ENCODE peak calls at places on chromosomes 2 and 18, in seven cellular contexts. Y, K, C, B, S, J and T are unnamed samples.

GRCh38 chr2:145380436-145381017 is 860.6 kb upstream of the ZEB2 start:
- DNase-seq in S (peak), B (no peak), K (no peak), Y (no peak), J (no peak), C (peak), T (peak)

GRCh38 chr2:170883683-170884082 is 45.4 kb upstream of the GORASP2 start:
- DNase-seq in K (no peak), Y (no peak), B (no peak), S (no peak), J (no peak), C (no peak), T (no peak)

GRCh38 chr18:79248495-79249078 is 147.1 kb upstream of the NFATC1 start:
- DNase-seq in J (no peak), B (no peak), K (no peak), S (peak), C (no peak), Y (no peak), T (no peak)

GRCh38 chr2:66803651-66804050 is 368.7 kb downstream of the MEIS1 start:
- DNase-seq in K (no peak), B (no peak), S (peak), C (no peak), Y (no peak), J (no peak), T (no peak)

GRCh38 chr18:44452346-44452745 is 228.3 kb upstream of the SETBP1 start:
- DNase-seq in K (peak), J (no peak), S (peak), C (no peak), B (no peak), Y (no peak), T (no peak)

GRCh38 chr2:9258953-9259399 is 52.4 kb downstream of the ASAP2 start:
- DNase-seq in Y (no peak), S (peak), B (no peak), J (no peak), K (no peak), C (no peak), T (no peak)

GRCh38 chr2:62140785-62141740 is 54.9 kb upstream of the B3GNT2 start:
- DNase-seq in Y (no peak), S (no peak), B (no peak), K (no peak), J (no peak), C (no peak), T (no peak)

GRCh38 chr2:174247474-174248186 is 702 bp downstream of the OLA1 start:
- DNase-seq in S (peak), Y (peak), C (peak), K (peak), B (no peak), J (peak), T (no peak)

GRCh38 chr2:220043993-220044335 is 416.5 kb downstream of the SLC4A3 start:
- DNase-seq in C (no peak), Y (no peak), B (no peak), J (no peak), K (no peak), S (peak), T (no peak)

GRCh38 chr2:240468300-240469238 is 33.1 kb downstream of the GPC1 start:
- DNase-seq in S (no peak), J (no peak), B (peak), C (no peak), Y (peak), K (no peak), T (no peak)

GRCh38 chr2:192243488-192243887 is 48.8 kb upstream of the TMEFF2 start:
- DNase-seq in S (no peak), J (no peak), K (no peak), Y (no peak), B (no peak), C (no peak), T (no peak)

GRCh38 chr2:143960177-143960576 is 559.7 kb downstream of the ZEB2 start:
- DNase-seq in K (no peak), C (no peak), B (no peak), S (no peak), J (no peak), Y (no peak), T (peak)

GRCh38 chr2:7014201-7014640 is 97.0 kb downstream of the RNF144A start:
- DNase-seq in S (peak), J (no peak), B (peak), C (no peak), K (peak), Y (no peak), T (no peak)

GRCh38 chr2:46169452-46169851 is 127.8 kb upstream of the EPAS1 start:
- DNase-seq in S (no peak), Y (no peak), K (no peak), J (no peak), C (no peak), B (no peak), T (no peak)

GRCh38 chr2:224147174-224147573 is 108.1 kb upstream of the SERPINE2 start:
- DNase-seq in J (no peak), S (no peak), Y (no peak), K (no peak), B (no peak), C (peak), T (peak)
- H3K27ac ChIP-seq in J (no peak), S (no peak), Y (no peak), K (no peak), B (no peak), C (no peak), T (peak)

GRCh38 chr2:72992734-72993102 is 75.4 kb downstream of the EMX1 start:
- DNase-seq in C (no peak), B (peak), S (no peak), J (no peak), Y (no peak), K (no peak), T (no peak)
- H3K27ac ChIP-seq in C (no peak), B (no peak), S (no peak), J (no peak), Y (no peak), K (no peak), T (no peak)

DNA sequence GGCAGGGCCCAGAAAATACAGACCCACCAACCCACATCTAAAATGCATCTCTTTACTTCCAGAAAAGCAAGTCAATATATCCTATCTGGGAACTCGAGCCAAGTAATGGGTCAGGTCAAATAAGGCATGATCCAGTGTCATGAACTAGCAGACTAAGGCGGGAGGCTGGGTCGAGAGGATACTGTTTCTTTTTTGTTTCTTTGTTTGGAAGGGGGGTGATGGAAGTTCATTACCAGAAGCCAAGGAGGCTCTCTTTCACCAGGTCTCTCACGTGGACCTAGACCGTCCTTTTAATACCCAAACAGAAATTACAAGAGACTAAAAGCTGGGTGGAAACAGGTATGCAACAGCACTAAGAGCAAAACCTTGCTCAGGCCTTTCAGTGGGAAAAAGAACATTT is 108.3 kb downstream of the HDAC4 start:
- DNase-seq in Y (no peak), C (no peak), K (no peak), S (no peak), B (no peak), J (no peak), T (no peak)
- H3K27ac ChIP-seq in Y (no peak), C (no peak), K (no peak), S (no peak), B (peak), J (peak), T (no peak)

DNA sequence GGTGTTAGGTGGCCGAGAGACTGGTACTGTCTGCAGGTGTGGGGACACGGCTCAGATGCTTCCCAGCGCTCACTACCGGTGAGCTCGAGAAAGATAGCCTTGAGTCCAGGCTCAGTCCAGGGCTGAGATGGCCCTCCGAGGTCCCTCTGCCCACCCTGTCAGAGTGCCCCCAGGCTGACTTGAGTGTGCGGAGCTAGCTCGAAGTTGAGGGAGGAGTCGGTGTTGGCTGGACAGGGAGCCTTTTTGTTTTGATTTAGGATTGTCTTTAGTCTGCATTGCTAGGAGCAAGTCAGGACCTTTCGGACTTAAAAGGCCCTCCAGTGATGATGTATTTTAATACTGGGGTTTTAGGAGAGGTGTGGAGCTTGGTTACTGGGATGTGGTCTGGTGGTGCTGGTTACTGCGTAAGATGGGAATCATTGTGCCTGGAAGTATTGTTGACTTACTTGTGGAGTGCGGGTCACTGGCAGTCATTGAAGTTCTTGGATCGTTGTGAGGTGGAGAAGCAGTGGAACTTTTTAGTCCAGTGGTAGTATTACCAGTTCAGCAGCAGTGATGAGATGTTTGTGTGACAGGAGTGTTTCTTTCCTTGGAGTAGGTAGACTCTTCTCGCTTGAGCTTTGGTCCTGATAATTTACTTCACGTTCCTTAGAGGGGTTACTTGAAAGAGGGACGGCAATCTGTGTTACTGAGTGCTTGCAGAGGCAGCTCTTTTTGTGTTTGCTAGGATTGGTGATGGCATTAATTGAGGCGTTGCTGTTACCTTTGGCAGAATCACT is 624 bp downstream of the KIAA1328 start:
- DNase-seq in J (no peak), B (no peak), S (no peak), C (no peak), K (peak), Y (no peak), T (no peak)
- H3K27ac ChIP-seq in J (peak), B (no peak), S (peak), C (peak), K (peak), Y (no peak), T (peak)

GRCh38 chr18:54689319-54689718 is 98.3 kb downstream of the DYNAP start:
- DNase-seq in S (no peak), B (no peak), J (no peak), Y (no peak), K (no peak), C (no peak), T (no peak)
- H3K27ac ChIP-seq in S (no peak), B (no peak), J (no peak), Y (no peak), K (no peak), C (no peak), T (no peak)